ENCODE peak calls at places on chromosome 9, in six cellular contexts. One of them, this sample, is unnamed.
A peak's percentile ranks its signal among the peaks of the same experiment; 100 is the strongest.

GRCh38 chr9:61674465-61674864 is 484.6 kb downstream of the SPATA31A7 start:
- DNase-seq in tibial artery: no peak
- DNase-seq in astrocyte of the spinal cord: no peak
- DNase-seq in tibial nerve: no peak
- DNase-seq in fibroblast of lung: no peak
- DNase-seq in transverse colon: no peak
- DNase-seq in this sample: no peak

GRCh38 chr9:73348485-73348884 is 196.8 kb downstream of the ANXA1 start:
- DNase-seq in fibroblast of lung: peak; percentile 8
- DNase-seq in tibial artery: no peak
- DNase-seq in tibial nerve: no peak
- DNase-seq in transverse colon: no peak
- DNase-seq in astrocyte of the spinal cord: peak; percentile 16
- DNase-seq in this sample: no peak

GRCh38 chr9:69173891-69174644 is at the start of gene TJP2:
- DNase-seq in astrocyte of the spinal cord: peak; percentile 75
- DNase-seq in tibial nerve: no peak
- DNase-seq in transverse colon: peak; percentile 30
- DNase-seq in tibial artery: peak; percentile 74
- DNase-seq in fibroblast of lung: peak; percentile 80
- DNase-seq in this sample: peak; percentile 80

GRCh38 chr9:114029311-114030170 is 48.6 kb downstream of the AMBP start:
- DNase-seq in tibial artery: no peak
- DNase-seq in tibial nerve: no peak
- DNase-seq in fibroblast of lung: no peak
- DNase-seq in astrocyte of the spinal cord: no peak
- DNase-seq in transverse colon: no peak
- DNase-seq in this sample: no peak

GRCh38 chr9:88198346-88198807 is 60.1 kb upstream of the SPATA31C2 start:
- DNase-seq in astrocyte of the spinal cord: peak; percentile 32
- DNase-seq in tibial artery: peak; percentile 43
- DNase-seq in transverse colon: peak; percentile 20
- DNase-seq in fibroblast of lung: peak; percentile 78
- DNase-seq in tibial nerve: peak; percentile 41
- DNase-seq in this sample: no peak

GRCh38 chr9:99224445-99224844 is 2.4 kb downstream of the SEC61B start:
- DNase-seq in tibial nerve: no peak
- DNase-seq in astrocyte of the spinal cord: no peak
- DNase-seq in transverse colon: no peak
- DNase-seq in fibroblast of lung: no peak
- DNase-seq in tibial artery: no peak
- DNase-seq in this sample: no peak

GRCh38 chr9:100052375-100052774 is 46.4 kb downstream of the ERP44 start:
- DNase-seq in transverse colon: no peak
- DNase-seq in tibial nerve: no peak
- DNase-seq in astrocyte of the spinal cord: no peak
- DNase-seq in fibroblast of lung: no peak
- DNase-seq in tibial artery: no peak
- DNase-seq in this sample: no peak

GRCh38 chr9:136529516-136530471 is 16.1 kb downstream of the NOTCH1 start:
- DNase-seq in astrocyte of the spinal cord: no peak
- DNase-seq in transverse colon: no peak
- DNase-seq in tibial nerve: no peak
- DNase-seq in fibroblast of lung: no peak
- DNase-seq in tibial artery: no peak
- DNase-seq in this sample: no peak

GRCh38 chr9:129769582-129770107 is 16.8 kb upstream of the PTGES start:
- DNase-seq in fibroblast of lung: no peak
- DNase-seq in tibial nerve: no peak
- DNase-seq in transverse colon: no peak
- DNase-seq in tibial artery: no peak
- DNase-seq in astrocyte of the spinal cord: no peak
- DNase-seq in this sample: no peak

GRCh38 chr9:105911104-105911911 is 217.0 kb downstream of the TMEM38B start:
- DNase-seq in tibial artery: no peak
- DNase-seq in astrocyte of the spinal cord: peak; percentile 15
- DNase-seq in fibroblast of lung: peak; percentile 40
- DNase-seq in transverse colon: no peak
- DNase-seq in tibial nerve: no peak
- DNase-seq in this sample: no peak

GRCh38 chr9:137447722-137448568 is 6.8 kb upstream of the ENTPD8 start:
- DNase-seq in tibial artery: no peak
- DNase-seq in tibial nerve: no peak
- DNase-seq in astrocyte of the spinal cord: no peak
- DNase-seq in transverse colon: peak; percentile 7
- DNase-seq in fibroblast of lung: no peak
- DNase-seq in this sample: no peak

GRCh38 chr9:76691761-76692313 is 72.4 kb upstream of the PCA3 start:
- DNase-seq in astrocyte of the spinal cord: peak; percentile 22
- DNase-seq in tibial artery: no peak
- DNase-seq in tibial nerve: no peak
- DNase-seq in fibroblast of lung: no peak
- DNase-seq in transverse colon: peak; percentile 38
- DNase-seq in this sample: no peak

GRCh38 chr9:18632624-18633407 is 158.9 kb downstream of the ADAMTSL1 start:
- DNase-seq in fibroblast of lung: peak; percentile 89
- DNase-seq in transverse colon: no peak
- DNase-seq in tibial artery: peak; percentile 27
- DNase-seq in astrocyte of the spinal cord: peak; percentile 92
- DNase-seq in tibial nerve: no peak
- DNase-seq in this sample: no peak

GRCh38 chr9:125361837-125362531 is 100.4 kb downstream of the GAPVD1 start:
- DNase-seq in tibial nerve: no peak
- DNase-seq in astrocyte of the spinal cord: peak; percentile 16
- DNase-seq in transverse colon: no peak
- DNase-seq in tibial artery: no peak
- DNase-seq in fibroblast of lung: no peak
- DNase-seq in this sample: no peak

GRCh38 chr9:35478871-35479270 is 11.0 kb upstream of the RUSC2 start:
- DNase-seq in tibial nerve: no peak
- DNase-seq in transverse colon: no peak
- DNase-seq in tibial artery: no peak
- DNase-seq in astrocyte of the spinal cord: no peak
- DNase-seq in fibroblast of lung: no peak
- DNase-seq in this sample: no peak

GRCh38 chr9:98120476-98120875 is 1.5 kb upstream of the TRIM14 start:
- DNase-seq in tibial nerve: no peak
- DNase-seq in transverse colon: peak; percentile 57
- DNase-seq in fibroblast of lung: no peak
- DNase-seq in astrocyte of the spinal cord: no peak
- DNase-seq in tibial artery: no peak
- DNase-seq in this sample: no peak

GRCh38 chr9:126240835-126241234 is 85.8 kb upstream of the MVB12B start:
- DNase-seq in tibial nerve: no peak
- DNase-seq in transverse colon: no peak
- DNase-seq in fibroblast of lung: no peak
- DNase-seq in astrocyte of the spinal cord: no peak
- DNase-seq in tibial artery: no peak
- DNase-seq in this sample: no peak

GRCh38 chr9:110923601-110924000 is 114.7 kb downstream of the LPAR1 start:
- DNase-seq in transverse colon: no peak
- DNase-seq in tibial artery: no peak
- DNase-seq in tibial nerve: no peak
- DNase-seq in astrocyte of the spinal cord: no peak
- DNase-seq in fibroblast of lung: no peak
- DNase-seq in this sample: no peak

DNA sequence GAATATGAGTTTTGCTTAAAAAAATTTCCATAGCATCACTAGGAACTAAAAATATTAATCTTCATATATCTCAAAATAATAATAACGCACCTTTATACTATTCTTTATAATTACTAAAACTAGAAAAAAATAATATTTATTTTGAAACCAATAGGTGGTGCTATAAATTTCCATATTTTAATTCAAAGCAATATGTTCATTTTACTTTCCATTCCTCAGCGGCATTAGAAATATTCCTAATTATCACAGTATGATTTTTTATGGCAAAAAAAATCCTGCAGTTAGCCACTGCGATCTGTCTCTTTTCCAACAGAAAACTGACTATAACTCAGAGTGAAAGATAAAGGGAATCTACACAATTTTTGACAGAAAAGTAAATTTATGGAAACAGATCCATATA is 167.4 kb upstream of the MPDZ start:
- DNase-seq in transverse colon: no peak
- DNase-seq in tibial nerve: no peak
- DNase-seq in astrocyte of the spinal cord: no peak
- DNase-seq in fibroblast of lung: no peak
- DNase-seq in tibial artery: no peak
- DNase-seq in this sample: no peak
- TF ChIP-seq CTCF in transverse colon: no peak
- TF ChIP-seq CTCF in tibial nerve: no peak
- TF ChIP-seq CTCF in astrocyte of the spinal cord: peak; percentile 0
- TF ChIP-seq CTCF in fibroblast of lung: no peak
- TF ChIP-seq CTCF in tibial artery: peak; percentile 23
- TF ChIP-seq CTCF in this sample: no peak

DNA sequence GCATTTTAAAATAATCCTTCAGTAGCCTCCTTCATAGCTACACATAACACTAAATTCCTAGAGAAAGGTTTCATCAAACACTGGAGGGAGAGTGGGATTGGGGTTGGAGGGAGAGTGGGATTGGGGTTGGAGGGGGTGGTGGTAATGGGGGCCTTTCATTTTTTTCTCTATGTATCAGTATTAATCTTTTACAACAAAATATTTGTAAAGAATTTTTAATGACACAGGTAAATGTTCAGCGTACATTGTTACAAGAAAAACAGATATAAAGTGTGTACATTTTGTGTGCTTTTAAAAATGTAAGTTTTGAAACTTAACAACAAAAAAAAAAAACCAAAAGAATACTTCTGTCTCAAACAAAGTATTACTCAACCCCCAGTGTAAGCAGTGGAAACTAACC is 266.4 kb downstream of the DENND1A start:
- DNase-seq in transverse colon: no peak
- DNase-seq in fibroblast of lung: no peak
- DNase-seq in astrocyte of the spinal cord: no peak
- DNase-seq in tibial nerve: no peak
- DNase-seq in tibial artery: no peak
- DNase-seq in this sample: no peak
- TF ChIP-seq CTCF in transverse colon: no peak
- TF ChIP-seq CTCF in fibroblast of lung: no peak
- TF ChIP-seq CTCF in astrocyte of the spinal cord: no peak
- TF ChIP-seq CTCF in tibial nerve: no peak
- TF ChIP-seq CTCF in tibial artery: no peak
- TF ChIP-seq CTCF in this sample: no peak

DNA sequence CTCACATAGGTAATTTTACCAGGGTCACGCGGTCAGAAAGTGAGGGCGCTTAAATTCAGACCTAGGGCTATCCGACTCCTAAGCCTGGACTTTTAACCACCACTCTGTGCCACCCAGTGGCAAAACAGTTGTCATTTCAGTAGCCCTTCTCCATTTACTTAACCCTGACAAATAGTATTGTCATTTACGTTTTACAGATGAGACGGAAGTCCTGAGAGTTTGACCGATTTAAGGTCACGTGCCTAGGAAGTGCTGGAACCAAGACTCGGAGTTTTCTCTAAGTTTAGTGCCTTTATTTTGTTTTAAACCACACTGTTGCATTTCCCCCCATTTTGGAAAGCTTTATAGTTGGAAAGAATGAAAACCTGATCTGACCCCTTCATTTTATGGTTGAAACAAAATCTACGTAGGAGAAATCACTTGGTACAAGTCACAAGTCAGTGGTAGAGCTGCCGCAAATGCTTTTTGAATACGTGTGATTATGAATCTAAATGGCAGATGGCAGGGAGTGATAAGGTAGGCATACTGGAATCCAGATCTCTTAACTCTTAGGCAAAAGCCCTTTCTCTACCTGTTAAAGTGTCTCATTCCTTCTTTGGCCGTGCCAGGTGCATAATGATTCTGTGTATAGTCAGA is 701 bp downstream of the MRRF start:
- DNase-seq in transverse colon: peak; percentile 28
- DNase-seq in fibroblast of lung: peak; percentile 9
- DNase-seq in tibial nerve: no peak
- DNase-seq in astrocyte of the spinal cord: peak; percentile 14
- DNase-seq in tibial artery: no peak
- DNase-seq in this sample: peak; percentile 63
- TF ChIP-seq CTCF in transverse colon: no peak
- TF ChIP-seq CTCF in fibroblast of lung: no peak
- TF ChIP-seq CTCF in tibial nerve: no peak
- TF ChIP-seq CTCF in astrocyte of the spinal cord: no peak
- TF ChIP-seq CTCF in tibial artery: peak; percentile 5
- TF ChIP-seq CTCF in this sample: no peak

DNA sequence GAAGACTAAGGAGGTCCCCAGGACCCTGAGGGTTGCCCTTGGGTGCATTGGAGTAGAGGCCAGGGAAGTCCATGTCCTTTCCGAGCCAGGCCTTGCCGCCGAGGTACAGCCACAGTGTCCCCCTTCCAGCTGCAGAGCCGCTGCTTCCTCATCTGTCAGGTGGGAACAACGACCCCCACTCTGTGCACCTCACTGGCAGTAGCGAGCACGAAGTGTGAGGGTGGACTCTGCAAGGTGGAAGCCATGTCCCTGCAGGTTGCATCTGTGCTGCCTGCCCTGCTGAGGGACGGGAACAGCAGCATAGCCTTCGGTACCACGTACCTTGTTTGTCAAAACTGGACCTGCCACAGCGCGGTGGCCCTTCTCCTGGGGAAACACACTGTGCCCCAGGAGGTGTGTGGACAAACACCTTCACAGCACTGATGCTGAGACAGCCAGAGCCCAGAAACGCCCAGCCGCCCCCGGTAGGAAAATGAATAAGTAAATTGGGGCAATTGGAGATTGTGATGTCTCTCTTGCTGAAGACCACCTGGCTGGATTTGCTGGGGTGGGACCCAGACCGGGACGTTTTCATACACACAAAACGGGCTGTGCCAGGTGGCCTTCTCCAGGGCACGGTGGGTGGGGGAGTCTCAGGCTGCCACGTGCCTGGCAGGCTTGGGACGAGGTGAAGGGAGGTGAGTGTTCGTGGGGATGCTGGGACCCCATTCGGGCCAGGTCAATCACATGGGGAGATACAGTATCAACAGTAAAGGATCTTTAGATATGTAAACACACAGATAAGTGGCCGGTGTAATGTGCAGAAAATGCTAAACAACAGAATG is 157.3 kb downstream of the RXRA start:
- DNase-seq in tibial nerve: no peak
- DNase-seq in tibial artery: no peak
- DNase-seq in fibroblast of lung: no peak
- DNase-seq in astrocyte of the spinal cord: no peak
- DNase-seq in transverse colon: no peak
- DNase-seq in this sample: no peak
- TF ChIP-seq CTCF in tibial nerve: no peak
- TF ChIP-seq CTCF in tibial artery: no peak
- TF ChIP-seq CTCF in fibroblast of lung: no peak
- TF ChIP-seq CTCF in astrocyte of the spinal cord: no peak
- TF ChIP-seq CTCF in transverse colon: no peak
- TF ChIP-seq CTCF in this sample: no peak

GRCh38 chr9:120916573-120916972 is 10.0 kb downstream of the TRAF1 start:
- DNase-seq in tibial artery: peak; percentile 86
- DNase-seq in astrocyte of the spinal cord: peak; percentile 73
- DNase-seq in fibroblast of lung: no peak
- DNase-seq in transverse colon: no peak
- DNase-seq in tibial nerve: peak; percentile 74
- DNase-seq in this sample: no peak
- TF ChIP-seq CTCF in tibial artery: peak; percentile 32
- TF ChIP-seq CTCF in astrocyte of the spinal cord: peak; percentile 15
- TF ChIP-seq CTCF in fibroblast of lung: peak; percentile 37
- TF ChIP-seq CTCF in transverse colon: no peak
- TF ChIP-seq CTCF in tibial nerve: peak; percentile 37
- TF ChIP-seq CTCF in this sample: no peak

This sample was measured in GM13977.